ENCODE peak calls at places on chromosomes 16 and 17, in ten cellular contexts. F is cardiac fibroblast; Q is CD8-positive, alpha-beta T cell; E is heart left ventricle; W is thoracic aorta; S is astrocyte; I is cardiac muscle cell; J is AG04449; D is progenitor cell of endocrine pancreas; M is sigmoid colon. Z is an unnamed sample.

GRCh38 chr16:73048292-73049050 is 543 bp upstream of the ZFHX3 start:
- DNase-seq in M (peak), E (peak), I (peak), W (no peak), J (no peak), S (no peak), D (no peak), F (peak), Q (no peak), Z (no peak)

GRCh38 chr16:88628512-88628974 is 9.8 kb upstream of the IL17C start:
- DNase-seq in Q (no peak), M (no peak), I (peak), D (no peak), J (no peak), E (peak), S (no peak), F (peak), W (no peak), Z (no peak)

GRCh38 chr16:15829460-15829859 is 27.4 kb downstream of the MYH11 start:
- DNase-seq in E (peak), J (no peak), W (peak), D (no peak), S (peak), M (peak), F (peak), I (peak), Q (no peak), Z (no peak)

GRCh38 chr17:78275355-78275754 is 43.9 kb downstream of the TMEM235 start:
- DNase-seq in J (no peak), M (no peak), E (no peak), F (no peak), I (no peak), S (no peak), W (no peak), Q (no peak), D (no peak), Z (no peak)

GRCh38 chr16:14286381-14287230 is 215.5 kb downstream of the MRTFB start:
- DNase-seq in I (no peak), Q (peak), M (no peak), W (no peak), J (no peak), S (no peak), D (no peak), E (no peak), F (no peak), Z (peak)

GRCh38 chr17:21445091-21445650 is 69.0 kb downstream of the KCNJ12 start:
- DNase-seq in W (no peak), F (no peak), S (no peak), I (no peak), D (no peak), M (no peak), J (no peak), Q (no peak), E (no peak), Z (peak)

GRCh38 chr17:45332989-45333701 is 16.3 kb upstream of the MAP3K14 start:
- DNase-seq in I (no peak), Q (no peak), W (no peak), J (no peak), S (peak), E (no peak), F (peak), D (no peak), M (peak), Z (peak)

GRCh38 chr16:50183316-50183715 is 30.2 kb downstream of the TENT4B start:
- DNase-seq in M (no peak), E (no peak), S (peak), W (no peak), Q (no peak), J (peak), D (no peak), I (no peak), F (peak), Z (no peak)

GRCh38 chr16:23564964-23565363 is 7.4 kb downstream of the UBFD1 start:
- DNase-seq in J (no peak), M (no peak), Q (no peak), D (no peak), W (no peak), S (peak), I (no peak), F (peak), E (peak), Z (no peak)

GRCh38 chr17:78133179-78133951 is 2.8 kb downstream of the TMC8 start:
- DNase-seq in W (no peak), S (no peak), Q (peak), D (no peak), F (no peak), I (no peak), J (no peak), M (no peak), E (no peak), Z (no peak)

GRCh38 chr17:31558748-31559646 is 167.5 kb downstream of the RAB11FIP4 start:
- DNase-seq in Q (peak), S (peak), E (peak), I (peak), D (peak), J (no peak), M (peak), W (no peak), F (peak), Z (peak)

GRCh38 chr17:45218895-45219661 is 2.6 kb upstream of the FMNL1 start:
- DNase-seq in E (peak), D (peak), I (peak), M (peak), Q (peak), J (peak), W (peak), F (peak), S (peak), Z (peak)

GRCh38 chr17:38672788-38673713 is 1.7 kb downstream of the EPOP start:
- DNase-seq in D (no peak), M (no peak), J (no peak), E (no peak), Q (no peak), S (no peak), W (no peak), F (no peak), I (no peak), Z (no peak)

GRCh38 chr17:1039511-1040215 is 42.7 kb downstream of the TIMM22 start:
- DNase-seq in I (no peak), Q (no peak), M (peak), D (no peak), E (peak), W (no peak), J (no peak), F (peak), S (no peak), Z (no peak)

GRCh38 chr16:14489460-14489859 is 140.6 kb downstream of the PARN start:
- DNase-seq in J (no peak), Q (no peak), M (no peak), S (no peak), D (no peak), F (no peak), W (no peak), E (no peak), I (peak), Z (no peak)

GRCh38 chr17:79840204-79840988 is 1.2 kb upstream of the CBX4 start:
- DNase-seq in M (peak), D (no peak), I (peak), Q (peak), W (no peak), F (peak), E (peak), J (no peak), S (peak), Z (peak)
- TF ChIP-seq CTCF in M (peak), D (no peak), I (no peak), Q (no peak), W (no peak), F (no peak), E (peak), J (peak), S (peak), Z (peak)

DNA sequence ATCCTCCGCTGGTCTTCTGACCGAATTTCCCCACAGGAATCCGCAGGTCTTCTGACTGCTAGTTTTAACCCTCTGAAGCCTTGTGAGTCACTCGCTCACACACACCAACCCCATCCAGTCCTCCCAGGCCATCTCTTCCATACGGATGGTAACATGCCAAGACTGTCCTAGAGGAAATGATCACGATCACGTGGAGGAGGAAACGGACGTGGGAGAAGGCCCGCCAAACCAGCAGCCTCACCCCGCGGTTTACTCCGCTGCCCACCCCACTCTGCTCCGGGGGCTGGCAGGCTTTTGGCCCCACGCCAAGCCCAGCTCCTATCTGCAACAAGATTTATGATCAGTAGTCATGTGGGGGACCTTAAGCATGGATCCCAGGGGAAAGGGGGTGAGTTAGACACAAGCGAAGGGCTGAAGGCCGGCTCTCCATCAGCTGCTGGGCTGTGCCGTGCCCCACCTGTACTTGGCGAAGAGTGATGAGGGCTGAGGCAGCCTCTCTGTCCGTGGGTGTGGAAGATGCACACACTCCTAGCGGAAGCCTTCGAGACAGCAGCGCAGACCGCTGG is 1.5 kb upstream of the FAAP100 start:
- DNase-seq in M (no peak), I (no peak), D (no peak), F (peak), Q (no peak), J (peak), S (peak), W (no peak), E (no peak), Z (no peak)
- TF ChIP-seq CTCF in M (no peak), I (no peak), D (no peak), F (no peak), Q (no peak), J (no peak), S (no peak), W (no peak), E (no peak), Z (no peak)

GRCh38 chr17:60139438-60140285 is 10.1 kb upstream of the CA4 start:
- DNase-seq in J (no peak), M (peak), I (peak), F (peak), Q (peak), S (peak), D (peak), W (no peak), E (peak), Z (peak)
- TF ChIP-seq CTCF in J (peak), M (peak), I (peak), F (peak), Q (peak), S (peak), D (peak), W (peak), E (peak), Z (peak)

GRCh38 chr16:25372716-25373115 is 115.1 kb upstream of the ZKSCAN2 start:
- DNase-seq in I (no peak), D (no peak), S (no peak), M (no peak), J (no peak), F (no peak), E (no peak), W (no peak), Q (no peak), Z (no peak)
- TF ChIP-seq CTCF in I (no peak), D (no peak), S (no peak), M (no peak), J (no peak), F (no peak), E (no peak), W (no peak), Q (no peak), Z (no peak)

GRCh38 chr17:39872700-39873099 is 4.7 kb downstream of the ZPBP2 start:
- DNase-seq in D (no peak), M (no peak), W (no peak), F (peak), E (no peak), J (peak), Q (no peak), S (peak), I (no peak), Z (no peak)
- TF ChIP-seq CTCF in D (no peak), M (no peak), W (peak), F (peak), E (no peak), J (no peak), Q (no peak), S (peak), I (peak), Z (no peak)

GRCh38 chr16:24800586-24800985 is 45.2 kb upstream of the SLC5A11 start:
- DNase-seq in Q (no peak), D (no peak), W (no peak), I (peak), J (no peak), E (no peak), M (no peak), F (peak), S (peak), Z (no peak)
- TF ChIP-seq CTCF in Q (no peak), D (no peak), W (no peak), I (peak), J (no peak), E (no peak), M (no peak), F (peak), S (no peak), Z (no peak)